ENCODE peak calls at places on chromosomes 7 and 10, in seven cellular contexts. V is lung; R is stimulated activated CD8-positive, alpha-beta memory T cell treated with anti-CD3 and anti-CD28 coated beads, Interleukin-7, amount 100 ng/mL, for 24 hours; G is transverse colon; Y is T-helper 9 cell; J is retina; P is midbrain. Q is an unnamed sample.

GRCh38 chr10:70832236-70832635 is 16.5 kb downstream of the SGPL1 start:
- DNase-seq in V (no peak), R (no peak), G (no peak), Y (no peak), J (no peak), P (no peak), Q (no peak)

GRCh38 chr7:112743811-112744210 is 46.4 kb downstream of the TMEM168 start:
- DNase-seq in V (no peak), R (no peak), G (no peak), Y (no peak), J (no peak), P (no peak), Q (no peak)

GRCh38 chr7:1537631-1538412 is 7.3 kb downstream of the MAFK start:
- DNase-seq in V (peak), R (no peak), G (peak), Y (no peak), J (peak), P (peak), Q (peak)

GRCh38 chr7:39910108-39910869 is 39.8 kb upstream of the CDK13 start:
- DNase-seq in V (no peak), R (no peak), G (no peak), Y (no peak), J (no peak), P (no peak), Q (no peak)

GRCh38 chr10:62652114-62652513 is 152.4 kb upstream of the ADO start:
- DNase-seq in V (no peak), R (no peak), G (no peak), Y (no peak), J (no peak), P (no peak), Q (no peak)

GRCh38 chr7:67377939-67378862 is 381.6 kb downstream of the TYW1 start:
- DNase-seq in V (peak), R (peak), G (peak), Y (peak), J (peak), P (peak), Q (no peak)

GRCh38 chr10:48390005-48390871 is 83.8 kb downstream of the MAPK8 start:
- DNase-seq in V (no peak), R (no peak), G (no peak), Y (no peak), J (no peak), P (no peak), Q (no peak)

GRCh38 chr7:128200376-128200775 is 40.7 kb upstream of the LEP start:
- DNase-seq in V (no peak), R (no peak), G (no peak), Y (no peak), J (no peak), P (no peak), Q (no peak)

GRCh38 chr10:32111585-32111984 is 55.4 kb upstream of the KIF5B start:
- DNase-seq in V (no peak), R (no peak), G (no peak), Y (no peak), J (no peak), P (no peak), Q (no peak)

GRCh38 chr10:50367732-50368131 is 116.4 kb upstream of the ASAH2 start:
- DNase-seq in V (no peak), R (no peak), G (peak), Y (no peak), J (no peak), P (no peak), Q (no peak)

GRCh38 chr7:44461387-44461786 is 29.1 kb downstream of the NUDCD3 start:
- DNase-seq in V (no peak), R (no peak), G (no peak), Y (no peak), J (no peak), P (no peak), Q (no peak)

GRCh38 chr10:17278607-17279240 is 50.7 kb downstream of the VIM start:
- DNase-seq in V (no peak), R (no peak), G (no peak), Y (no peak), J (no peak), P (no peak), Q (no peak)

GRCh38 chr7:102415685-102416225 is 17.6 kb upstream of the ORAI2 start:
- DNase-seq in V (no peak), R (peak), G (peak), Y (peak), J (no peak), P (no peak), Q (no peak)

GRCh38 chr10:73218466-73219191 is 28.4 kb downstream of the DNAJC9 start:
- DNase-seq in V (no peak), R (no peak), G (no peak), Y (no peak), J (no peak), P (no peak), Q (no peak)

GRCh38 chr10:98403812-98404504 is 11.0 kb downstream of the PYROXD2 start:
- DNase-seq in V (no peak), R (no peak), G (no peak), Y (no peak), J (no peak), P (no peak), Q (no peak)

GRCh38 chr7:13797545-13797944 is 191.9 kb downstream of the ETV1 start:
- DNase-seq in V (no peak), R (no peak), G (no peak), Y (no peak), J (no peak), P (no peak), Q (no peak)

GRCh38 chr10:75487087-75487784 is 55.8 kb downstream of the LRMDA start:
- DNase-seq in V (no peak), R (no peak), G (no peak), Y (no peak), J (no peak), P (no peak), Q (no peak)

GRCh38 chr7:7254319-7254718 is 72.0 kb downstream of the C1GALT1 start:
- DNase-seq in V (no peak), R (no peak), G (no peak), Y (no peak), J (no peak), P (no peak), Q (peak)

GRCh38 chr10:68224810-68225209 is 7.1 kb downstream of the ATOH7 start:
- DNase-seq in V (no peak), R (no peak), G (no peak), Y (no peak), J (no peak), P (no peak), Q (peak)

GRCh38 chr7:157273208-157274202 is 63.3 kb upstream of the DNAJB6 start:
- DNase-seq in V (peak), R (peak), G (peak), Y (peak), J (peak), P (peak), Q (no peak)

GRCh38 chr10:127834221-127834620 is 58.5 kb downstream of the CLRN3 start:
- DNase-seq in V (no peak), R (no peak), G (no peak), Y (no peak), J (no peak), P (no peak), Q (no peak)

GRCh38 chr7:7177044-7177517 is 5.3 kb upstream of the C1GALT1 start:
- DNase-seq in V (no peak), R (no peak), G (no peak), Y (no peak), J (no peak), P (no peak), Q (no peak)

GRCh38 chr7:75960372-75960771 is 34.0 kb downstream of the TMEM120A start:
- DNase-seq in V (no peak), R (no peak), G (no peak), Y (no peak), J (no peak), P (no peak), Q (no peak)

GRCh38 chr7:26648429-26649015 is 215.9 kb downstream of the SKAP2 start:
- DNase-seq in V (no peak), R (no peak), G (no peak), Y (no peak), J (no peak), P (no peak), Q (no peak)

GRCh38 chr10:22531441-22531840 is 182.9 kb downstream of the PIP4K2A start:
- DNase-seq in V (no peak), R (no peak), G (no peak), Y (no peak), J (no peak), P (no peak), Q (no peak)

GRCh38 chr10:89301721-89302445 is at the start of gene IFIT2:
- DNase-seq in V (no peak), R (no peak), G (peak), Y (no peak), J (peak), P (peak), Q (no peak)

GRCh38 chr10:80477813-80478212 is 23.7 kb downstream of the TSPAN14 start:
- DNase-seq in V (no peak), R (no peak), G (no peak), Y (no peak), J (no peak), P (no peak), Q (no peak)

GRCh38 chr7:130841416-130841815 is 107.4 kb upstream of the KLF14 start:
- DNase-seq in V (no peak), R (no peak), G (no peak), Y (no peak), J (no peak), P (no peak), Q (no peak)

GRCh38 chr10:120990831-120991230 is 139.7 kb downstream of the WDR11 start:
- DNase-seq in V (peak), R (no peak), G (no peak), Y (no peak), J (no peak), P (no peak), Q (peak)

GRCh38 chr10:100447648-100448047 is 15.2 kb upstream of the WNT8B start:
- DNase-seq in V (no peak), R (no peak), G (no peak), Y (no peak), J (peak), P (no peak), Q (no peak)

GRCh38 chr10:109187677-109188076 is 735.6 kb downstream of the XPNPEP1 start:
- DNase-seq in V (no peak), R (no peak), G (no peak), Y (no peak), J (no peak), P (no peak), Q (no peak)

GRCh38 chr10:81784111-81784597 is 90.8 kb upstream of the NRG3 start:
- DNase-seq in V (no peak), R (no peak), G (no peak), Y (no peak), J (no peak), P (no peak), Q (no peak)

GRCh38 chr7:11507929-11508328 is 324.1 kb downstream of the THSD7A start:
- DNase-seq in V (no peak), R (no peak), G (no peak), Y (no peak), J (no peak), P (no peak), Q (no peak)

GRCh38 chr10:49556723-49557122 is 17.8 kb upstream of the ERCC6 start:
- DNase-seq in V (no peak), R (no peak), G (no peak), Y (no peak), J (no peak), P (no peak), Q (no peak)

GRCh38 chr10:48811917-48812316 is 127.2 kb downstream of the WDFY4 start:
- DNase-seq in V (no peak), R (no peak), G (no peak), Y (no peak), J (no peak), P (no peak), Q (no peak)

GRCh38 chr7:132394283-132395003 is 181.8 kb downstream of the PLXNA4 start:
- DNase-seq in V (no peak), R (no peak), G (no peak), Y (no peak), J (no peak), P (no peak), Q (no peak)

GRCh38 chr7:82293467-82293866 is 150.1 kb downstream of the CACNA2D1 start:
- DNase-seq in V (no peak), R (no peak), G (no peak), Y (no peak), J (no peak), P (no peak), Q (no peak)

GRCh38 chr10:66167816-66168215 is 758.0 kb upstream of the LRRTM3 start:
- DNase-seq in V (no peak), R (no peak), G (no peak), Y (no peak), J (no peak), P (no peak), Q (no peak)